ENCODE peak calls at places on chromosomes 12 and 14, in four cellular contexts. I, L, K and F are unnamed samples.

GRCh38 chr14:34128665-34129064 is 177.8 kb upstream of the EGLN3 start:
- DNase-seq in I (no peak), L (no peak), K (no peak), F (no peak)

GRCh38 chr12:56129210-56129691 is 1.2 kb downstream of the ESYT1 start:
- DNase-seq in I (peak), L (peak), K (peak), F (peak)

GRCh38 chr12:93176166-93176565 is 201.6 kb upstream of the NUDT4 start:
- DNase-seq in I (no peak), L (no peak), K (no peak), F (no peak)

GRCh38 chr14:93832665-93833064 is 44.4 kb upstream of the PRIMA1 start:
- DNase-seq in I (no peak), L (no peak), K (no peak), F (no peak)

GRCh38 chr14:75344396-75344795 is 65.8 kb downstream of the FOS start:
- DNase-seq in I (no peak), L (no peak), K (no peak), F (no peak)

GRCh38 chr12:51351913-51352532 is 5.5 kb upstream of the CELA1 start:
- DNase-seq in I (peak), L (no peak), K (peak), F (peak)

GRCh38 chr12:98543701-98544100 is 28.3 kb downstream of the TMPO start:
- DNase-seq in I (no peak), L (no peak), K (no peak), F (no peak)

GRCh38 chr12:111056618-111057521 is 136.5 kb upstream of the MYL2 start:
- DNase-seq in I (no peak), L (no peak), K (peak), F (peak)

GRCh38 chr12:59030415-59030814 is 110.1 kb upstream of the LRIG3 start:
- DNase-seq in I (no peak), L (no peak), K (no peak), F (no peak)

GRCh38 chr12:108629824-108630476 is 3.7 kb downstream of the SELPLG start:
- DNase-seq in I (no peak), L (peak), K (peak), F (no peak)

GRCh38 chr12:126558219-126558618 is 1493.0 kb downstream of the AACS start:
- DNase-seq in I (no peak), L (no peak), K (no peak), F (no peak)

DNA sequence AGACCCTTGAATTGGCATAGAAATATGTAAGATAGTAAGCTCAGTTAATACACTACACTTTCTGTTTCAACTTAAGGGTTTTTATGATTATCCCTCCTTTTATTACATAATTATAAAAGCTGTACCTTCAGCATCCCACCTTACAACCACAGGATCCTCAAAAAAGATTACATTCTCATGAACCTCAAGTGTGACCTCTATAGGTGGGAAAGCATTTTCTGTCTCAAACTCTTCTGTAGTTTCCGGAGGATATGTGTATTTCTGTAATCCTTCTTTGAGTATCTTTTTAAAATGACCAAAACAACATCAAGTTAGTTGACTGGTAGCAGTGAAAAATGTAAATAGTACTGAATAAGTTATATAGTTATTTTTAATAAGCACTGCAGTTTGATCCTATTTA is 75.9 kb downstream of the DNAI7 start:
- DNase-seq in I (no peak), L (peak), K (no peak), F (peak)
- TF ChIP-seq CTCF in I (no peak), L (peak), K (no peak), F (no peak)

DNA sequence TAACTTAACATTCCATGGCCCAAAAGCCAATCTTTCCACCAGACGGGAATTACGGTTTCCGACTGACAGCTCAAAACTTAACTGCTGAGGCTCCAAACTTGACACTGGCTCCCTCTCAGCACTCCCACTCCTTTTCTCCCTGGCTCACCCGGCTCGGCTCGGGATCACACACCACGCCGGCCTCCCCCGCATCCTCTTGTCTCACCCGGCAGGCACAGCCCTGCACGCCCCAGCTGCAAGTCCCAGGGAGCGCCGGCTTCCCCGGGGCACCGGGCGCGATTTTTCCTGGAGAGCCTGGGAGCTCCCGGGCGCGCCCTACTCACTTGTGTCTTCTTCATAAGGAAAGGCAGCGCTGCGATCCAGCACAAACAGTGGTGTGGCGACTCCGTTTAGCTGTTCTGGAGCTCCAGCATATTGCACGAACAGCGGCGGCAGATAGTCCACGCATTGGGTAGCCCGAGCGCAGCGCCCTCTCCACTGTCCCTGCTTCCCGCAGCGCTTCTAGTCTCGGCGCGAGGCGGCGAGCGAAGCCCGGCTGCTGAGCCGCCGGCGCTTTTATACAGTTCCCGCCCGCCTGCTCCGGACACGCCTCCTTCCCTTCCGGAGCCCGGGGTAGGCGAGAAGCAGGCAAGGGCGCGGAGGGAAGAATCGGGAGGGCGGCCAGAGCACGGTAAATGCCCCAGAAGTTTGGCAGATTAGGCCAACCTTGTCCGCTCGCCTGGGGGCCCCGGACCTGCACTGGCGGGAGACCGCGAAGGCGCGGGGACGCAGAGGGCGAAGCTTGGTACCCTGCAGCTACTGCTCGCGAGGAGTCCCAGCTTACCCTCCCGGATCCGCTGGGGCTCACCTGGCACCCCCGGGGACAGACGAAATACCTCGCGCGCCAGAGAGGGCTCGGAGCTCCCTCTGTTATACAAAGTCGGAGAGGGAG is at the start of gene KITLG:
- DNase-seq in I (peak), L (peak), K (no peak), F (peak)
- TF ChIP-seq CTCF in I (peak), L (peak), K (no peak), F (no peak)

GRCh38 chr14:103332143-103332919 is 1.7 kb upstream of the EIF5 start:
- DNase-seq in I (no peak), L (peak), K (no peak), F (no peak)

GRCh38 chr14:103330536-103330935 is 3.5 kb upstream of the EIF5 start:
- DNase-seq in I (no peak), L (no peak), K (no peak), F (no peak)

GRCh38 chr14:103334644-103335603 is 887 bp downstream of the EIF5 start:
- DNase-seq in I (no peak), L (peak), K (peak), F (peak)

GRCh38 chr14:103336191-103336590 is 2.2 kb downstream of the EIF5 start:
- DNase-seq in I (no peak), L (no peak), K (no peak), F (no peak)

GRCh38 chr14:103333754-103334643 is at the start of gene EIF5:
- DNase-seq in I (peak), L (peak), K (peak), F (peak)
- TF ChIP-seq CTCF in I (no peak), L (no peak), K (peak), F (no peak)

DNA sequence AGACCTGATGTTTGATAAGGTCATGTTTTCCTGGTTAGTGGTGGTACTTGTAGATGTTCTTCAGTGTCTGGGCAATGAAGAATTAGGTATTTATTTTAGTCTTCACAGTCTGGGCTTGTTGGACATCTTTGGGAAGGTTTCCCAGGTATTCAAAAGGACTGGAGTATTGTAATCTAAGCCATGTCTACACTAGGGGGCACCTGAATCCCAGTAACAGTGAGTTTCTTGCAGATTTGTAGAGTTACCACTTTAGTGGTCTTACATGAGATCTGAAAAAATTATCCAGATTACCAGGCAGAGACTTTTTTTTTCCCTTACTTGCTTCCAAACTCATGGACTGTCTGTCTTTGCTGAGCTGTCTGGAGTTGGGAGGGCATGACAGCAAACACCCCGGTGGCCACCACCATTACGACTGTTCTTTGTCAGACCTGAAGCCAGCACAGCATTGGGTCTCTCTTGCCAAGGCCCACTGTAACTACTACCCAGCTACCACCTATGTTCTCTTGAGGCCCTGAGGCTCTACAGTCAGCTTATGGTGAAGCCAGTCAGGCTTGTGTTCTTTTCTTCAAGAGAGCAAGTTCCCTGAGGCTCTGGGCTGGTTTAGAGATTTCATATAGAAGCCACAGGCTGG is 820.7 kb upstream of the FBXO33 start:
- DNase-seq in I (no peak), L (no peak), K (no peak), F (no peak)
- TF ChIP-seq CTCF in I (no peak), L (no peak), K (no peak), F (no peak)

GRCh38 chr12:96497800-96498199 is 8.4 kb downstream of the CFAP54 start:
- DNase-seq in I (no peak), L (no peak), K (no peak), F (no peak)
- TF ChIP-seq CTCF in I (no peak), L (no peak), K (no peak), F (no peak)

DNA sequence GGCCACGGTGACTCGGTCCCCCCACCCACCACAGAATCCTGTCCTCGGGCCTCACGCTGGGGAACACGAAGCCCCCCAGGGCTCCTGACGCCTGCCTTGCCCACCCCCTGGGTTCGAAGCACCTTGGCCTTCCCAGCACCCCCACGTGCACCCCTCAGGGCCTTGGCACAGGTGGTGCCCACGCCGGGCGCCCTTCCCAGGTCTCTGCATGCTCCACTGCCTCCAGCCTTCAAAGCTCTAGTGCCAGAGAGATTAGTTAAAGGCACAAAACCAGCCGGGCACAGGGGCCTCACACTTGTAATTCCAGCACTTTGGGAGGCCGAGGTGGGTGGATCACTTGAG is 61.8 kb downstream of the NOC4L start:
- DNase-seq in I (no peak), L (no peak), K (no peak), F (no peak)
- TF ChIP-seq CTCF in I (no peak), L (no peak), K (no peak), F (no peak)

DNA sequence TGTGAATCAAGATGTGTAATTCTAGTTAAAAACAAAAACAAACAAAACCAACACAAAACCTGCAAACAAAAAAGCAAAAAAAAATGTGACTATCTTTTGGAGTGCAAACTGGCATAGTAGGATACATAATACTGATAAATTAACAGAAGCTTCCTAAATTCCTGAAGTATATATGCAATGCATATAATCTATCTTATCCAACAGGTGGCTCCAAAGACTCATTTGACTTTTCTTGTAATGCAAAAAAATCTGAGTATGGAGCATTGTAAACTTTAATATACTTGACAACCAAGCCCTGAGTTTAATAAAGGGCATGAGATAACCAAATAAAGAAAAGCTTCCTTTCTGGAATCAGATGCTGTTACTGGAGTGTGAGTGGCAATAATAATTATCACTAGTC is 1003.6 kb downstream of the FSCB start:
- DNase-seq in I (no peak), L (peak), K (no peak), F (no peak)
- TF ChIP-seq CTCF in I (no peak), L (peak), K (no peak), F (no peak)